ENCODE peak calls at places on chromosomes 6 and 20, in six cellular contexts. B is kidney, Y is mesendoderm, U is GM23248, G is neural progenitor cell, W is mesenchymal stem cell. I is an unnamed sample.

GRCh38 chr6:46174904-46175303 is 4.1 kb upstream of the ENPP5 start:
- DNase-seq in B (no peak), U (no peak), Y (no peak), W (no peak), G (no peak), I (no peak)

GRCh38 chr20:63681609-63682142 is 14.8 kb upstream of the TNFRSF6B start:
- DNase-seq in G (no peak), Y (no peak), W (no peak), U (no peak), B (peak), I (no peak)

GRCh38 chr20:61891476-61891875 is 174.2 kb downstream of the TAF4 start:
- DNase-seq in Y (no peak), U (no peak), G (no peak), W (no peak), B (peak), I (no peak)

GRCh38 chr6:48825501-48826317 is 637.3 kb downstream of the MMUT start:
- DNase-seq in B (no peak), Y (no peak), G (no peak), U (peak), W (peak), I (no peak)

GRCh38 chr6:40585661-40586269 is 1.4 kb downstream of the LRFN2 start:
- DNase-seq in W (peak), U (no peak), Y (peak), B (no peak), G (peak), I (no peak)

GRCh38 chr20:41386502-41387427 is 20.1 kb upstream of the EMILIN3 start:
- DNase-seq in W (no peak), B (no peak), G (no peak), U (peak), Y (no peak), I (no peak)

GRCh38 chr6:144581807-144582537 is 296.8 kb downstream of the UTRN start:
- DNase-seq in W (peak), Y (peak), G (peak), B (no peak), U (peak), I (no peak)

GRCh38 chr6:149963212-149963461 is 606 bp upstream of the ULBP1 start:
- DNase-seq in B (no peak), G (no peak), Y (peak), U (peak), W (peak), I (no peak)

GRCh38 chr6:87139236-87139635 is 16.1 kb upstream of the ZNF292 start:
- DNase-seq in U (peak), Y (peak), G (peak), B (no peak), W (peak), I (peak)

DNA sequence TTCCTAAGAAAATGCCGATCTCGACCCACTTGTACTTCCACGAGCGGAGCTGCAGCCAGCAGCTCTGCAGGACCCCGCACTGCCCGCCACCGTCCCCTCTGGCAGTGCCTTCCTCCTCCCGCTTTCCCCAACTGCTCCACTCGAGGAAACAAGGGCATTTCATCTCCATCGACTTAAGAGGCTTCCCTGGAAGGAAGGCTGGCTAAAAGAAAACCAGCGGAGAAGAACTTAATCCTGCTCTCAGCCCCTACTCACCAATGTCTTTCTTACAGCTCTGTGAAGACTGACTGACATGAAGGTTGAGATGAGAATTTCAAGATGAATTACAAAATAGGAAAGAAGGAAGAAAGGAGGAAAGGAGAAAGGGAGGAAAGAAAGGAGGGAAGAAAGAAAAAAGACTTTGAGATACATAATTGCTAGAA is 15.6 kb downstream of the FOXC1 start:
- DNase-seq in U (no peak), G (peak), Y (peak), W (no peak), B (peak), I (no peak)
- H3K9ac ChIP-seq in U (peak), G (no peak), Y (no peak), W (peak), B (peak), I (no peak)

DNA sequence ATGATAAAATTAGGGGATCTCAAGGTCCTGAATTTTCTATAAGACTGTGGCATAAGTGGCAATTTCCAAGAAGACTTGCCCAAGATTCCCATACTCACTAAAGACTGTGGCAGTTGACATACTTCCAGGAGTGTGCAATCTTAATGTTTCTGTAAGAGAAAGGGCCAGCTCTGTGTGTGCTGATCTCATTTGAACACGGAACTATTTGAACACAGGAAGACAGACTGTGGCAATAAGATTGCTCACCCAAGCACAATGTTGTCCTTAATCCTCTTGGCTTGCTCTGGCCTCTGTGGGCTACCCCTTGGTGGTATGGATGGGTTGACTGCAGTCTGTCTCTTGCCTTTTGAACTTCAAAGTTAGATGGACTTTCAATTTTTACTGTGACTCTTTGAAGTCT is 151.4 kb downstream of the PHF3 start:
- DNase-seq in W (peak), U (no peak), Y (no peak), G (no peak), B (no peak), I (no peak)
- H3K9ac ChIP-seq in W (no peak), U (no peak), Y (no peak), G (no peak), B (no peak), I (no peak)

GRCh38 chr6:11648436-11648775 is 110.9 kb downstream of the TMEM170B start:
- DNase-seq in G (no peak), U (no peak), B (no peak), W (no peak), Y (no peak), I (no peak)

GRCh38 chr6:11650711-11651110 is 113.2 kb downstream of the TMEM170B start:
- DNase-seq in Y (peak), B (no peak), U (no peak), W (peak), G (no peak), I (no peak)

GRCh38 chr6:11653028-11653583 is 115.6 kb downstream of the TMEM170B start:
- DNase-seq in B (peak), U (peak), W (peak), Y (peak), G (no peak), I (no peak)

GRCh38 chr6:11648889-11649288 is 111.3 kb downstream of the TMEM170B start:
- DNase-seq in U (no peak), G (no peak), Y (no peak), W (no peak), B (no peak), I (no peak)

DNA sequence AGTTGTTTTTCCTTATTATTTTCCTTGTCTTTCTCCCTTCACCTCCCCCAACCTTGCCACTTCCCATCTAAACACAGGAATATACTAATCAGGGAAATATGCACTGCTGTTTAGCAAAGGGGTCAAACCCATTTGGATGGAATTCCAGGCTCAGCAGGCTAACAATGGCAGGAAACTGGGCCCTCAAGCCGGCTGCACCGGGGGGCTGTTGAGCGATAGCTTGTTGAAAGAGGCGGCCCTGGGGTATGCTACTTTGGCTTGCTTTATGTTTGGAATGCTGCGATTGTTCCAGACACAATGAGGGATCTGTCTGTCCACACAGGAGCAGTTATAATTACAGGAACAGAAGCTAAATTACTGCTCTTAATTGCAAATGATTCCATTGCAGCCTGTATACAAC is 112.7 kb downstream of the TMEM170B start:
- DNase-seq in W (peak), Y (peak), B (no peak), U (peak), G (peak), I (no peak)
- H3K9ac ChIP-seq in W (no peak), Y (peak), B (no peak), U (no peak), G (no peak), I (no peak)

GRCh38 chr20:43189614-43190331 is at the start of gene PTPRT:
- DNase-seq in Y (no peak), B (no peak), U (no peak), G (peak), W (no peak), I (no peak)
- H3K9ac ChIP-seq in Y (no peak), B (no peak), U (no peak), G (no peak), W (no peak), I (no peak)

GRCh38 chr6:117829594-117830319 is 77.3 kb upstream of the SLC35F1 start:
- DNase-seq in G (peak), W (peak), U (peak), B (no peak), Y (peak), I (peak)
- H3K9ac ChIP-seq in G (peak), W (peak), U (peak), B (no peak), Y (peak), I (peak)